ENCODE peak calls at places on chromosomes 13 and 19, in eight cellular contexts. One of them, this sample, is unnamed.

GRCh38 chr19:48443262-48443661 is 2.5 kb upstream of the GRWD1 start:
- DNase-seq in HS-5: no peak
- DNase-seq in T-cell: no peak
- DNase-seq in central memory CD4-positive, alpha-beta T cell: no peak
- DNase-seq in aorta: no peak
- DNase-seq in stimulated activated CD8-positive, alpha-beta memory T cell treated with anti-CD3 and anti-CD28 coated beads, Interleukin-15, amount 100 ng/mL, for 4 hours: no peak
- DNase-seq in NCI-H510A: no peak
- DNase-seq in WTC11: peak
- DNase-seq in this sample: no peak

GRCh38 chr13:22103628-22104027 is 432.8 kb downstream of the FGF9 start:
- DNase-seq in NCI-H510A: no peak
- DNase-seq in aorta: no peak
- DNase-seq in T-cell: no peak
- DNase-seq in stimulated activated CD8-positive, alpha-beta memory T cell treated with anti-CD3 and anti-CD28 coated beads, Interleukin-15, amount 100 ng/mL, for 4 hours: no peak
- DNase-seq in central memory CD4-positive, alpha-beta T cell: no peak
- DNase-seq in HS-5: no peak
- DNase-seq in WTC11: no peak
- DNase-seq in this sample: peak

GRCh38 chr19:55640043-55640576 is 692 bp upstream of the ZNF580 start:
- DNase-seq in NCI-H510A: peak
- DNase-seq in central memory CD4-positive, alpha-beta T cell: peak
- DNase-seq in WTC11: peak
- DNase-seq in aorta: peak
- DNase-seq in HS-5: no peak
- DNase-seq in T-cell: peak
- DNase-seq in stimulated activated CD8-positive, alpha-beta memory T cell treated with anti-CD3 and anti-CD28 coated beads, Interleukin-15, amount 100 ng/mL, for 4 hours: peak
- DNase-seq in this sample: peak

GRCh38 chr13:38686635-38687245 is at the start of gene FREM2:
- DNase-seq in HS-5: no peak
- DNase-seq in stimulated activated CD8-positive, alpha-beta memory T cell treated with anti-CD3 and anti-CD28 coated beads, Interleukin-15, amount 100 ng/mL, for 4 hours: no peak
- DNase-seq in NCI-H510A: peak
- DNase-seq in aorta: peak
- DNase-seq in central memory CD4-positive, alpha-beta T cell: no peak
- DNase-seq in WTC11: peak
- DNase-seq in T-cell: no peak
- DNase-seq in this sample: no peak

GRCh38 chr19:38676023-38676877 is 28.8 kb downstream of the ACTN4 start:
- DNase-seq in NCI-H510A: no peak
- DNase-seq in aorta: no peak
- DNase-seq in T-cell: no peak
- DNase-seq in HS-5: no peak
- DNase-seq in WTC11: no peak
- DNase-seq in stimulated activated CD8-positive, alpha-beta memory T cell treated with anti-CD3 and anti-CD28 coated beads, Interleukin-15, amount 100 ng/mL, for 4 hours: no peak
- DNase-seq in central memory CD4-positive, alpha-beta T cell: no peak
- DNase-seq in this sample: peak

GRCh38 chr13:49400755-49401659 is 42.9 kb downstream of the CAB39L start:
- DNase-seq in aorta: no peak
- DNase-seq in stimulated activated CD8-positive, alpha-beta memory T cell treated with anti-CD3 and anti-CD28 coated beads, Interleukin-15, amount 100 ng/mL, for 4 hours: no peak
- DNase-seq in HS-5: no peak
- DNase-seq in central memory CD4-positive, alpha-beta T cell: no peak
- DNase-seq in T-cell: no peak
- DNase-seq in NCI-H510A: peak
- DNase-seq in WTC11: no peak
- DNase-seq in this sample: peak

GRCh38 chr13:49810464-49810824 is 18.0 kb upstream of the KPNA3 start:
- DNase-seq in stimulated activated CD8-positive, alpha-beta memory T cell treated with anti-CD3 and anti-CD28 coated beads, Interleukin-15, amount 100 ng/mL, for 4 hours: no peak
- DNase-seq in HS-5: no peak
- DNase-seq in aorta: no peak
- DNase-seq in central memory CD4-positive, alpha-beta T cell: no peak
- DNase-seq in WTC11: no peak
- DNase-seq in T-cell: no peak
- DNase-seq in NCI-H510A: no peak
- DNase-seq in this sample: no peak

GRCh38 chr13:53250272-53250875 is 221.8 kb downstream of the OLFM4 start:
- DNase-seq in central memory CD4-positive, alpha-beta T cell: peak
- DNase-seq in aorta: no peak
- DNase-seq in WTC11: no peak
- DNase-seq in HS-5: peak
- DNase-seq in T-cell: no peak
- DNase-seq in stimulated activated CD8-positive, alpha-beta memory T cell treated with anti-CD3 and anti-CD28 coated beads, Interleukin-15, amount 100 ng/mL, for 4 hours: no peak
- DNase-seq in NCI-H510A: peak
- DNase-seq in this sample: peak

GRCh38 chr13:95601216-95601615 is 43.3 kb downstream of the DZIP1 start:
- DNase-seq in stimulated activated CD8-positive, alpha-beta memory T cell treated with anti-CD3 and anti-CD28 coated beads, Interleukin-15, amount 100 ng/mL, for 4 hours: no peak
- DNase-seq in NCI-H510A: no peak
- DNase-seq in central memory CD4-positive, alpha-beta T cell: no peak
- DNase-seq in WTC11: no peak
- DNase-seq in aorta: no peak
- DNase-seq in HS-5: no peak
- DNase-seq in T-cell: no peak
- DNase-seq in this sample: no peak

This sample was measured in IMR-90.